ENCODE peak calls at places on chromosomes 2 and 18, in nine cellular contexts. P, X, M, A, B, J, N, E and S are unnamed samples.

GRCh38 chr2:60553992-60554648 is 666 bp upstream of the BCL11A start:
- DNase-seq in P (no peak), B (no peak), X (peak), A (no peak), E (no peak), M (peak), N (peak), J (no peak), S (peak)

GRCh38 chr2:164430166-164430783 is 191.0 kb downstream of the GRB14 start:
- DNase-seq in E (peak), A (no peak), P (peak), B (peak), M (peak), X (peak), N (no peak), J (no peak), S (peak)

GRCh38 chr18:30245756-30246515 is 796.6 kb downstream of the DSC3 start:
- DNase-seq in X (no peak), P (no peak), E (no peak), N (no peak), A (no peak), M (no peak), J (no peak), B (peak), S (no peak)

GRCh38 chr2:46816846-46817726 is 98.5 kb downstream of the MCFD2 start:
- DNase-seq in J (no peak), B (no peak), A (no peak), M (no peak), X (no peak), P (no peak), E (no peak), N (no peak), S (no peak)

GRCh38 chr2:131410173-131410572 is 46.2 kb upstream of the RAB6D start:
- DNase-seq in E (no peak), M (no peak), J (no peak), N (no peak), A (no peak), P (no peak), X (no peak), B (no peak), S (no peak)

GRCh38 chr2:40363631-40364030 is 88.3 kb downstream of the SLC8A1 start:
- DNase-seq in X (no peak), N (no peak), M (no peak), E (no peak), P (no peak), J (no peak), B (no peak), A (no peak), S (no peak)

GRCh38 chr2:230937362-230937761 is 12.3 kb upstream of the GPR55 start:
- DNase-seq in B (no peak), J (no peak), A (no peak), X (no peak), E (no peak), N (no peak), P (no peak), M (no peak), S (no peak)

GRCh38 chr2:82314836-82315472 is 2010.4 kb upstream of the LRRTM1 start:
- DNase-seq in J (no peak), E (no peak), P (no peak), N (no peak), B (no peak), M (no peak), A (no peak), X (no peak), S (no peak)

GRCh38 chr18:43563780-43564179 is 286.5 kb upstream of the SYT4 start:
- DNase-seq in P (no peak), X (peak), A (no peak), B (peak), E (no peak), J (no peak), M (peak), N (no peak), S (no peak)

GRCh38 chr2:64666810-64667438 is 13.2 kb upstream of the SERTAD2 start:
- DNase-seq in X (no peak), P (no peak), N (no peak), J (no peak), M (no peak), E (no peak), A (no peak), B (no peak), S (no peak)

GRCh38 chr2:113602869-113603466 is 24.1 kb upstream of the RABL2A start:
- DNase-seq in J (no peak), X (no peak), E (no peak), N (no peak), P (no peak), A (no peak), M (no peak), B (no peak), S (no peak)

GRCh38 chr18:49611316-49611715 is 49.5 kb downstream of the LIPG start:
- DNase-seq in N (no peak), B (no peak), A (no peak), J (no peak), P (no peak), M (no peak), X (no peak), E (no peak), S (no peak)

GRCh38 chr18:73805991-73806390 is 341.6 kb downstream of the FBXO15 start:
- DNase-seq in X (no peak), P (no peak), E (no peak), J (no peak), N (no peak), A (no peak), B (no peak), M (no peak), S (no peak)

GRCh38 chr2:109343460-109343859 is 214.5 kb downstream of the SH3RF3 start:
- DNase-seq in P (no peak), X (no peak), N (no peak), M (no peak), E (no peak), B (no peak), J (no peak), A (no peak), S (no peak)

GRCh38 chr2:208407667-208408066 is 1.1 kb downstream of the PTH2R start:
- DNase-seq in N (no peak), B (peak), A (no peak), X (no peak), P (no peak), E (no peak), M (peak), J (no peak), S (peak)